ENCODE peak calls at places on chromosomes 2 and 18, in five cellular contexts. W, E, H, M and P are unnamed samples.
A peak's percentile ranks its signal among the peaks of the same experiment; 100 is the strongest.

GRCh38 chr18:71666481-71666880 is 877.7 kb downstream of the CBLN2 start:
- DNase-seq in W (no peak), E (no peak), M (no peak), H (no peak), P (no peak)

GRCh38 chr2:123451517-123451916 is 573.6 kb upstream of the CNTNAP5 start:
- DNase-seq in E (no peak), M (no peak), W (no peak), H (no peak), P (no peak)

GRCh38 chr2:104254017-104254416 is 599.9 kb upstream of the POU3F3 start:
- DNase-seq in M (no peak), H (no peak), E (no peak), W (no peak), P (no peak)

GRCh38 chr2:37782721-37783438 is 111.4 kb upstream of the CDC42EP3 start:
- DNase-seq in W (no peak), E (no peak), M (no peak), H (no peak), P (no peak)

GRCh38 chr2:134405641-134406081 is 151.8 kb downstream of the MGAT5 start:
- DNase-seq in M (no peak), W (no peak), E (no peak), H (peak; percentile 40), P (no peak)

GRCh38 chr2:168207861-168208260 is 39.5 kb downstream of the STK39 start:
- DNase-seq in M (no peak), W (no peak), E (no peak), H (no peak), P (no peak)

GRCh38 chr2:179412116-179412515 is 147.5 kb upstream of the SESTD1 start:
- DNase-seq in W (no peak), H (no peak), E (no peak), M (no peak), P (no peak)

GRCh38 chr18:46297621-46298020 is 193.4 kb downstream of the HAUS1 start:
- DNase-seq in H (no peak), M (no peak), W (peak; percentile 52), E (no peak), P (no peak)

GRCh38 chr18:4125939-4126250 is 329.2 kb downstream of the DLGAP1 start:
- DNase-seq in E (no peak), W (no peak), M (no peak), H (no peak), P (no peak)

GRCh38 chr2:64324746-64325410 is 129.1 kb upstream of the LGALSL start:
- DNase-seq in H (no peak), W (no peak), E (no peak), M (no peak), P (no peak)

GRCh38 chr2:150125188-150125587 is 362.3 kb downstream of the RND3 start:
- DNase-seq in M (no peak), W (no peak), H (no peak), E (no peak), P (no peak)

GRCh38 chr2:216539791-216540241 is 41.2 kb downstream of the RPL37A start:
- DNase-seq in E (peak; percentile 92), W (no peak), H (peak; percentile 76), M (peak; percentile 66), P (peak; percentile 73)

GRCh38 chr2:85907671-85908157 is 18.9 kb upstream of the ST3GAL5 start:
- DNase-seq in M (no peak), H (peak; percentile 45), E (no peak), W (no peak), P (no peak)

GRCh38 chr2:144230452-144231085 is 289.4 kb downstream of the ZEB2 start:
- DNase-seq in M (no peak), H (peak; percentile 20), E (no peak), W (no peak), P (no peak)

GRCh38 chr2:189204322-189204941 is 24.9 kb upstream of the COL5A2 start:
- DNase-seq in H (no peak), M (no peak), W (no peak), E (no peak), P (no peak)

GRCh38 chr18:47735041-47735440 is 195.4 kb downstream of the SMAD2 start:
- DNase-seq in M (no peak), H (no peak), W (no peak), E (no peak), P (no peak)

GRCh38 chr2:137659616-137660015 is 304.7 kb upstream of the HNMT start:
- DNase-seq in E (no peak), H (no peak), W (no peak), M (no peak), P (no peak)

GRCh38 chr2:125386074-125386473 is 1269.9 kb upstream of the GYPC start:
- DNase-seq in E (peak; percentile 34), M (no peak), W (no peak), H (no peak), P (no peak)

GRCh38 chr18:36212978-36213303 is 25.6 kb downstream of the MOCOS start:
- DNase-seq in E (no peak), H (no peak), W (no peak), M (no peak), P (no peak)

GRCh38 chr2:184006998-184007397 is 591.3 kb upstream of the ZNF804A start:
- DNase-seq in E (no peak), H (no peak), M (no peak), W (no peak), P (no peak)

GRCh38 chr2:100610381-100610831 is 47.6 kb downstream of the PDCL3 start:
- DNase-seq in E (peak; percentile 84), H (peak; percentile 53), W (peak; percentile 81), M (peak; percentile 59), P (peak; percentile 59)

GRCh38 chr2:152658221-152658620 is 59.0 kb downstream of the PRPF40A start:
- DNase-seq in H (no peak), E (no peak), M (no peak), W (no peak), P (no peak)

GRCh38 chr2:37211212-37211611 is 14.9 kb downstream of the CEBPZOS start:
- DNase-seq in E (no peak), W (no peak), H (no peak), M (no peak), P (no peak)

GRCh38 chr2:85666435-85666924 is 1.5 kb downstream of the SFTPB start:
- DNase-seq in M (no peak), W (no peak), E (no peak), H (no peak), P (no peak)

GRCh38 chr2:126655500-126656310 is at the start of gene GYPC:
- DNase-seq in E (peak; percentile 96), H (peak; percentile 72), M (peak; percentile 78), W (peak; percentile 53), P (peak; percentile 84)

GRCh38 chr2:65416945-65417344 is 15.5 kb downstream of the SPRED2 start:
- DNase-seq in E (no peak), H (no peak), M (no peak), W (peak; percentile 93), P (no peak)

GRCh38 chr2:152115952-152116351 is 17.1 kb upstream of the CACNB4 start:
- DNase-seq in M (no peak), W (no peak), E (no peak), H (no peak), P (no peak)

GRCh38 chr2:18871430-18871829 is 282.1 kb upstream of the NT5C1B start:
- DNase-seq in M (no peak), E (no peak), W (no peak), H (no peak), P (no peak)

GRCh38 chr2:160205511-160205910 is 5.4 kb upstream of the ITGB6 start:
- DNase-seq in W (peak; percentile 49), M (no peak), E (peak; percentile 93), H (peak; percentile 97), P (no peak)

GRCh38 chr2:186554850-186555785 is 34.7 kb upstream of the ITGAV start:
- DNase-seq in M (no peak), H (no peak), W (no peak), E (no peak), P (no peak)
- TF ChIP-seq CTCF in M (no peak), H (no peak), W (no peak), E (no peak), P (no peak)

GRCh38 chr18:75779910-75780309 is 352.4 kb upstream of the SMIM21 start:
- DNase-seq in E (no peak), H (no peak), M (no peak), W (no peak), P (no peak)
- TF ChIP-seq CTCF in E (no peak), H (no peak), M (no peak), W (no peak), P (no peak)

GRCh38 chr18:21933931-21934765 is 193.6 kb downstream of the MIB1 start:
- DNase-seq in W (no peak), H (no peak), E (no peak), M (no peak), P (no peak)
- TF ChIP-seq CTCF in W (no peak), H (no peak), E (no peak), M (no peak), P (no peak)

GRCh38 chr2:96345403-96345802 is 9.8 kb downstream of the NCAPH start:
- DNase-seq in E (no peak), W (no peak), H (no peak), M (no peak), P (no peak)
- TF ChIP-seq CTCF in E (no peak), W (peak; percentile 28), H (peak; percentile 25), M (peak; percentile 11), P (peak; percentile 31)

GRCh38 chr2:227416669-227417068 is 28.9 kb upstream of the SCYGR1 start:
- DNase-seq in H (no peak), E (no peak), W (no peak), M (no peak), P (no peak)

GRCh38 chr2:227412877-227413276 is 25.1 kb upstream of the SCYGR1 start:
- DNase-seq in H (no peak), M (no peak), W (no peak), E (no peak), P (no peak)

GRCh38 chr2:227413371-227413770 is 25.6 kb upstream of the SCYGR1 start:
- DNase-seq in M (no peak), W (no peak), H (no peak), E (no peak), P (no peak)

GRCh38 chr2:227415538-227416424 is 28.0 kb upstream of the SCYGR1 start:
- DNase-seq in W (no peak), M (peak; percentile 34), E (no peak), H (peak; percentile 55), P (peak; percentile 20)

GRCh38 chr2:227414846-227415245 is 27.1 kb upstream of the SCYGR1 start:
- DNase-seq in H (peak; percentile 14), W (no peak), M (no peak), E (no peak), P (no peak)
- TF ChIP-seq CTCF in H (no peak), W (no peak), M (no peak), E (no peak), P (no peak)

GRCh38 chr2:142877265-142877756 is at the start of gene KYNU:
- DNase-seq in W (no peak), H (no peak), M (no peak), E (no peak), P (no peak)
- TF ChIP-seq CTCF in W (no peak), H (no peak), M (no peak), E (no peak), P (no peak)

GRCh38 chr2:231794383-231794782 is 8.1 kb downstream of the COPS7B start:
- DNase-seq in W (no peak), E (no peak), H (no peak), M (no peak), P (no peak)

GRCh38 chr2:231800493-231801091 is 14.3 kb downstream of the COPS7B start:
- DNase-seq in E (no peak), M (no peak), W (peak; percentile 60), H (no peak), P (no peak)

GRCh38 chr2:231791107-231791506 is 4.9 kb downstream of the COPS7B start:
- DNase-seq in E (no peak), M (no peak), H (no peak), W (no peak), P (no peak)

GRCh38 chr2:231795525-231796327 is 9.5 kb downstream of the COPS7B start:
- DNase-seq in E (no peak), W (no peak), M (no peak), H (peak; percentile 79), P (no peak)
- TF ChIP-seq CTCF in E (peak; percentile 6), W (peak; percentile 15), M (no peak), H (peak; percentile 50), P (no peak)